ENCODE peak calls at places on chromosomes 5 and 9, in four cellular contexts. One of them, this sample, is unnamed.

GRCh38 chr9:84669293-84670105 is at the start of gene NTRK2:
- DNase-seq in osteocyte: no peak
- DNase-seq in T-helper 9 cell: no peak
- DNase-seq in stimulated activated naive B cell treated with anti-CD40 and anti-IgM and Interleukin-4, amounts not matched to agents 10 μg/mL and 1 μg/mL and 100 μg/mL, for 72 hours: no peak
- DNase-seq in this sample: no peak

GRCh38 chr5:168681556-168682183 is 102.5 kb upstream of the PANK3 start:
- DNase-seq in stimulated activated naive B cell treated with anti-CD40 and anti-IgM and Interleukin-4, amounts not matched to agents 10 μg/mL and 1 μg/mL and 100 μg/mL, for 72 hours: no peak
- DNase-seq in osteocyte: no peak
- DNase-seq in T-helper 9 cell: no peak
- DNase-seq in this sample: no peak

GRCh38 chr9:130445268-130445983 is 665 bp downstream of the ASS1 start:
- DNase-seq in T-helper 9 cell: no peak
- DNase-seq in stimulated activated naive B cell treated with anti-CD40 and anti-IgM and Interleukin-4, amounts not matched to agents 10 μg/mL and 1 μg/mL and 100 μg/mL, for 72 hours: no peak
- DNase-seq in osteocyte: no peak
- DNase-seq in this sample: no peak

GRCh38 chr5:2629035-2629434 is 122.4 kb downstream of the IRX2 start:
- DNase-seq in T-helper 9 cell: no peak
- DNase-seq in stimulated activated naive B cell treated with anti-CD40 and anti-IgM and Interleukin-4, amounts not matched to agents 10 μg/mL and 1 μg/mL and 100 μg/mL, for 72 hours: no peak
- DNase-seq in osteocyte: no peak
- DNase-seq in this sample: no peak

GRCh38 chr9:76873056-76873792 is 32.7 kb downstream of the PRUNE2 start:
- DNase-seq in stimulated activated naive B cell treated with anti-CD40 and anti-IgM and Interleukin-4, amounts not matched to agents 10 μg/mL and 1 μg/mL and 100 μg/mL, for 72 hours: no peak
- DNase-seq in osteocyte: no peak
- DNase-seq in T-helper 9 cell: no peak
- DNase-seq in this sample: no peak

GRCh38 chr5:139678751-139679750 is 30.9 kb downstream of the CXXC5 start:
- DNase-seq in T-helper 9 cell: no peak
- DNase-seq in osteocyte: no peak
- DNase-seq in stimulated activated naive B cell treated with anti-CD40 and anti-IgM and Interleukin-4, amounts not matched to agents 10 μg/mL and 1 μg/mL and 100 μg/mL, for 72 hours: no peak
- DNase-seq in this sample: no peak

GRCh38 chr9:115024925-115025535 is 92.9 kb downstream of the TNC start:
- DNase-seq in osteocyte: no peak
- DNase-seq in stimulated activated naive B cell treated with anti-CD40 and anti-IgM and Interleukin-4, amounts not matched to agents 10 μg/mL and 1 μg/mL and 100 μg/mL, for 72 hours: no peak
- DNase-seq in T-helper 9 cell: no peak
- DNase-seq in this sample: no peak

GRCh38 chr5:132104561-132104960 is 31.0 kb downstream of the CSF2 start:
- DNase-seq in T-helper 9 cell: no peak
- DNase-seq in osteocyte: no peak
- DNase-seq in stimulated activated naive B cell treated with anti-CD40 and anti-IgM and Interleukin-4, amounts not matched to agents 10 μg/mL and 1 μg/mL and 100 μg/mL, for 72 hours: no peak
- DNase-seq in this sample: no peak

GRCh38 chr5:55173696-55174101 is 722 bp upstream of the CDC20B start:
- DNase-seq in stimulated activated naive B cell treated with anti-CD40 and anti-IgM and Interleukin-4, amounts not matched to agents 10 μg/mL and 1 μg/mL and 100 μg/mL, for 72 hours: no peak
- DNase-seq in osteocyte: no peak
- DNase-seq in T-helper 9 cell: no peak
- DNase-seq in this sample: no peak

GRCh38 chr5:67030289-67031069 is 166.1 kb downstream of the CD180 start:
- DNase-seq in stimulated activated naive B cell treated with anti-CD40 and anti-IgM and Interleukin-4, amounts not matched to agents 10 μg/mL and 1 μg/mL and 100 μg/mL, for 72 hours: no peak
- DNase-seq in osteocyte: no peak
- DNase-seq in T-helper 9 cell: no peak
- DNase-seq in this sample: no peak

GRCh38 chr5:111135946-111136345 is 43.8 kb downstream of the WDR36 start:
- DNase-seq in T-helper 9 cell: no peak
- DNase-seq in osteocyte: no peak
- DNase-seq in stimulated activated naive B cell treated with anti-CD40 and anti-IgM and Interleukin-4, amounts not matched to agents 10 μg/mL and 1 μg/mL and 100 μg/mL, for 72 hours: no peak
- DNase-seq in this sample: peak

GRCh38 chr5:38807570-38808461 is 38.0 kb upstream of the OSMR start:
- DNase-seq in T-helper 9 cell: no peak
- DNase-seq in osteocyte: no peak
- DNase-seq in stimulated activated naive B cell treated with anti-CD40 and anti-IgM and Interleukin-4, amounts not matched to agents 10 μg/mL and 1 μg/mL and 100 μg/mL, for 72 hours: no peak
- DNase-seq in this sample: peak

GRCh38 chr9:7333714-7334113 is 465.9 kb downstream of the DMAC1 start:
- DNase-seq in stimulated activated naive B cell treated with anti-CD40 and anti-IgM and Interleukin-4, amounts not matched to agents 10 μg/mL and 1 μg/mL and 100 μg/mL, for 72 hours: no peak
- DNase-seq in T-helper 9 cell: no peak
- DNase-seq in osteocyte: no peak
- DNase-seq in this sample: no peak

GRCh38 chr5:111685969-111686368 is 71.0 kb downstream of the NREP start:
- DNase-seq in stimulated activated naive B cell treated with anti-CD40 and anti-IgM and Interleukin-4, amounts not matched to agents 10 μg/mL and 1 μg/mL and 100 μg/mL, for 72 hours: no peak
- DNase-seq in T-helper 9 cell: no peak
- DNase-seq in osteocyte: no peak
- DNase-seq in this sample: no peak

GRCh38 chr5:38622723-38623129 is 66.3 kb upstream of the LIFR start:
- DNase-seq in T-helper 9 cell: no peak
- DNase-seq in stimulated activated naive B cell treated with anti-CD40 and anti-IgM and Interleukin-4, amounts not matched to agents 10 μg/mL and 1 μg/mL and 100 μg/mL, for 72 hours: no peak
- DNase-seq in osteocyte: no peak
- DNase-seq in this sample: no peak

GRCh38 chr5:123283537-123283936 is 139.7 kb downstream of the CEP120 start:
- DNase-seq in stimulated activated naive B cell treated with anti-CD40 and anti-IgM and Interleukin-4, amounts not matched to agents 10 μg/mL and 1 μg/mL and 100 μg/mL, for 72 hours: no peak
- DNase-seq in osteocyte: no peak
- DNase-seq in T-helper 9 cell: no peak
- DNase-seq in this sample: no peak

GRCh38 chr9:129557192-129558036 is 63.5 kb downstream of the C9orf50 start:
- DNase-seq in stimulated activated naive B cell treated with anti-CD40 and anti-IgM and Interleukin-4, amounts not matched to agents 10 μg/mL and 1 μg/mL and 100 μg/mL, for 72 hours: no peak
- DNase-seq in T-helper 9 cell: no peak
- DNase-seq in osteocyte: peak
- DNase-seq in this sample: no peak

GRCh38 chr9:84953797-84954695 is 284.5 kb downstream of the NTRK2 start:
- DNase-seq in osteocyte: peak
- DNase-seq in stimulated activated naive B cell treated with anti-CD40 and anti-IgM and Interleukin-4, amounts not matched to agents 10 μg/mL and 1 μg/mL and 100 μg/mL, for 72 hours: peak
- DNase-seq in T-helper 9 cell: no peak
- DNase-seq in this sample: peak

GRCh38 chr5:151520294-151520693 is 70.8 kb downstream of the FAT2 start:
- DNase-seq in T-helper 9 cell: no peak
- DNase-seq in osteocyte: no peak
- DNase-seq in stimulated activated naive B cell treated with anti-CD40 and anti-IgM and Interleukin-4, amounts not matched to agents 10 μg/mL and 1 μg/mL and 100 μg/mL, for 72 hours: no peak
- DNase-seq in this sample: no peak

GRCh38 chr5:89342106-89342876 is 459.3 kb upstream of the MEF2C start:
- DNase-seq in stimulated activated naive B cell treated with anti-CD40 and anti-IgM and Interleukin-4, amounts not matched to agents 10 μg/mL and 1 μg/mL and 100 μg/mL, for 72 hours: no peak
- DNase-seq in T-helper 9 cell: no peak
- DNase-seq in osteocyte: no peak
- DNase-seq in this sample: no peak

GRCh38 chr9:13857521-13857920 is 456.4 kb downstream of the NFIB start:
- DNase-seq in T-helper 9 cell: no peak
- DNase-seq in osteocyte: no peak
- DNase-seq in stimulated activated naive B cell treated with anti-CD40 and anti-IgM and Interleukin-4, amounts not matched to agents 10 μg/mL and 1 μg/mL and 100 μg/mL, for 72 hours: no peak
- DNase-seq in this sample: no peak

GRCh38 chr5:73792687-73793320 is 166.8 kb downstream of the ARHGEF28 start:
- DNase-seq in osteocyte: peak
- DNase-seq in T-helper 9 cell: peak
- DNase-seq in stimulated activated naive B cell treated with anti-CD40 and anti-IgM and Interleukin-4, amounts not matched to agents 10 μg/mL and 1 μg/mL and 100 μg/mL, for 72 hours: peak
- DNase-seq in this sample: peak

GRCh38 chr5:135901633-135902032 is 6.0 kb upstream of the IL9 start:
- DNase-seq in T-helper 9 cell: no peak
- DNase-seq in stimulated activated naive B cell treated with anti-CD40 and anti-IgM and Interleukin-4, amounts not matched to agents 10 μg/mL and 1 μg/mL and 100 μg/mL, for 72 hours: no peak
- DNase-seq in osteocyte: no peak
- DNase-seq in this sample: no peak

GRCh38 chr5:95712347-95712958 is 18.7 kb upstream of the RHOBTB3 start:
- DNase-seq in T-helper 9 cell: no peak
- DNase-seq in stimulated activated naive B cell treated with anti-CD40 and anti-IgM and Interleukin-4, amounts not matched to agents 10 μg/mL and 1 μg/mL and 100 μg/mL, for 72 hours: no peak
- DNase-seq in osteocyte: no peak
- DNase-seq in this sample: peak